ENCODE peak calls at places on chromosomes 13 and 19, in four cellular contexts. Q is RWPE1; X is stimulated activated CD4-positive, alpha-beta T cell treated with anti-CD3 and anti-CD28 coated beads, Interleukin-2, amount 100 ng/mL, for 48 hours; P is MV-4-11. C is an unnamed sample.

GRCh38 chr19:49186108-49186507 is 28.5 kb downstream of the TRPM4 start:
- DNase-seq in Q (no peak), X (no peak), P (peak; percentile 86), C (no peak)

GRCh38 chr19:1654178-1654792 is 1.9 kb upstream of the TCF3 start:
- DNase-seq in Q (no peak), X (no peak), P (no peak), C (no peak)

GRCh38 chr19:52307275-52307674 is 10.3 kb downstream of the ZNF480 start:
- DNase-seq in Q (no peak), X (no peak), P (no peak), C (no peak)

GRCh38 chr13:42707003-42707402 is 74.4 kb upstream of the FAM216B start:
- DNase-seq in Q (no peak), X (no peak), P (no peak), C (no peak)

GRCh38 chr19:53876651-53877224 is 5.3 kb upstream of the PRKCG start:
- DNase-seq in Q (no peak), X (no peak), P (no peak), C (no peak)

GRCh38 chr19:870963-871401 is 11.5 kb downstream of the CFD start:
- DNase-seq in Q (no peak), X (no peak), P (no peak), C (no peak)

GRCh38 chr13:61192826-61193225 is 222.8 kb downstream of the PCDH20 start:
- DNase-seq in Q (no peak), X (no peak), P (no peak), C (no peak)

GRCh38 chr13:55534306-55534705 is 1606.4 kb upstream of the PRR20A start:
- DNase-seq in Q (no peak), X (no peak), P (no peak), C (no peak)

GRCh38 chr19:5141926-5142724 is 173.2 kb downstream of the KDM4B start:
- DNase-seq in Q (no peak), X (no peak), P (no peak), C (no peak)

GRCh38 chr19:15367439-15367838 is 12.1 kb downstream of the AKAP8 start:
- DNase-seq in Q (no peak), X (no peak), P (no peak), C (no peak)

GRCh38 chr19:36152886-36153525 is 759 bp upstream of the COX7A1 start:
- DNase-seq in Q (no peak), X (no peak), P (no peak), C (no peak)

GRCh38 chr13:87295636-87296035 is 375.5 kb upstream of the SLITRK5 start:
- DNase-seq in Q (no peak), X (no peak), P (no peak), C (no peak)

C was measured in stimulated activated naive CD4-positive, alpha-beta T cell treated with Interleukin-2 at 50 U/mL for 16 hours.